ENCODE peak calls at places on chromosomes 12 and 14, in seven cellular contexts. One of them, this sample, is unnamed.

GRCh38 chr12:3047961-3048360 is 29.2 kb upstream of the TSPAN9 start:
- DNase-seq in fibroblast of lung: no peak
- DNase-seq in lung: no peak
- DNase-seq in PC-9: no peak
- DNase-seq in body of pancreas: no peak
- DNase-seq in pancreas: no peak
- DNase-seq in iPS DF 6.9: no peak
- DNase-seq in this sample: no peak

GRCh38 chr12:75944097-75944904 is 87.3 kb downstream of the PHLDA1 start:
- DNase-seq in fibroblast of lung: peak; percentile 97
- DNase-seq in lung: no peak
- DNase-seq in PC-9: peak; percentile 97
- DNase-seq in body of pancreas: no peak
- DNase-seq in pancreas: no peak
- DNase-seq in iPS DF 6.9: peak; percentile 63
- DNase-seq in this sample: peak; percentile 89

GRCh38 chr12:56362130-56363059 is at the start of gene APOF:
- DNase-seq in fibroblast of lung: no peak
- DNase-seq in lung: no peak
- DNase-seq in PC-9: no peak
- DNase-seq in body of pancreas: no peak
- DNase-seq in pancreas: no peak
- DNase-seq in iPS DF 6.9: no peak
- DNase-seq in this sample: no peak

GRCh38 chr14:67668559-67668958 is 5.9 kb downstream of the VTI1B start:
- DNase-seq in fibroblast of lung: no peak
- DNase-seq in lung: no peak
- DNase-seq in PC-9: no peak
- DNase-seq in body of pancreas: no peak
- DNase-seq in pancreas: no peak
- DNase-seq in iPS DF 6.9: no peak
- DNase-seq in this sample: no peak

GRCh38 chr12:121858662-121859572 is at the start of gene HPD:
- DNase-seq in fibroblast of lung: peak; percentile 87
- DNase-seq in lung: peak; percentile 47
- DNase-seq in PC-9: peak; percentile 40
- DNase-seq in body of pancreas: peak; percentile 80
- DNase-seq in pancreas: no peak
- DNase-seq in iPS DF 6.9: peak; percentile 31
- DNase-seq in this sample: peak; percentile 58

GRCh38 chr14:81147140-81147897 is 73.4 kb downstream of the GTF2A1 start:
- DNase-seq in fibroblast of lung: no peak
- DNase-seq in lung: no peak
- DNase-seq in PC-9: no peak
- DNase-seq in body of pancreas: no peak
- DNase-seq in pancreas: no peak
- DNase-seq in iPS DF 6.9: no peak
- DNase-seq in this sample: no peak

GRCh38 chr14:61517861-61518802 is 177.2 kb upstream of the HIF1A start:
- DNase-seq in fibroblast of lung: no peak
- DNase-seq in lung: no peak
- DNase-seq in PC-9: peak; percentile 28
- DNase-seq in body of pancreas: peak; percentile 75
- DNase-seq in pancreas: no peak
- DNase-seq in iPS DF 6.9: no peak
- DNase-seq in this sample: no peak

GRCh38 chr12:29320295-29321090 is 60.5 kb downstream of the ERGIC2 start:
- DNase-seq in fibroblast of lung: peak; percentile 98
- DNase-seq in lung: no peak
- DNase-seq in PC-9: peak; percentile 56
- DNase-seq in body of pancreas: no peak
- DNase-seq in pancreas: no peak
- DNase-seq in iPS DF 6.9: no peak
- DNase-seq in this sample: peak; percentile 16

GRCh38 chr12:1919284-1919683 is 832 bp upstream of the CACNA2D4 start:
- DNase-seq in fibroblast of lung: no peak
- DNase-seq in lung: no peak
- DNase-seq in PC-9: no peak
- DNase-seq in body of pancreas: no peak
- DNase-seq in pancreas: no peak
- DNase-seq in iPS DF 6.9: no peak
- DNase-seq in this sample: no peak

GRCh38 chr12:68403296-68403695 is 71.1 kb upstream of the MDM1 start:
- DNase-seq in fibroblast of lung: peak; percentile 31
- DNase-seq in lung: no peak
- DNase-seq in PC-9: no peak
- DNase-seq in body of pancreas: no peak
- DNase-seq in pancreas: no peak
- DNase-seq in iPS DF 6.9: no peak
- DNase-seq in this sample: no peak

GRCh38 chr12:28190321-28191017 is at the start of gene CCDC91:
- DNase-seq in fibroblast of lung: peak; percentile 79
- DNase-seq in lung: peak; percentile 90
- DNase-seq in PC-9: peak; percentile 67
- DNase-seq in body of pancreas: peak; percentile 91
- DNase-seq in pancreas: peak; percentile 92
- DNase-seq in iPS DF 6.9: no peak
- DNase-seq in this sample: peak; percentile 81

GRCh38 chr14:89399594-89400068 is 17.4 kb downstream of the FOXN3 start:
- DNase-seq in fibroblast of lung: peak; percentile 89
- DNase-seq in lung: no peak
- DNase-seq in PC-9: no peak
- DNase-seq in body of pancreas: peak; percentile 44
- DNase-seq in pancreas: no peak
- DNase-seq in iPS DF 6.9: no peak
- DNase-seq in this sample: no peak

GRCh38 chr14:68544150-68544892 is 248.5 kb downstream of the ZFP36L1 start:
- DNase-seq in fibroblast of lung: peak; percentile 100
- DNase-seq in lung: peak; percentile 54
- DNase-seq in PC-9: no peak
- DNase-seq in body of pancreas: peak; percentile 87
- DNase-seq in pancreas: no peak
- DNase-seq in iPS DF 6.9: no peak
- DNase-seq in this sample: no peak

GRCh38 chr14:46571970-46572369 is 79.6 kb downstream of the RPL10L start:
- DNase-seq in fibroblast of lung: peak; percentile 92
- DNase-seq in lung: no peak
- DNase-seq in PC-9: peak; percentile 52
- DNase-seq in body of pancreas: no peak
- DNase-seq in pancreas: no peak
- DNase-seq in iPS DF 6.9: no peak
- DNase-seq in this sample: peak; percentile 24

GRCh38 chr14:72904840-72905561 is 11.1 kb upstream of the DPF3 start:
- DNase-seq in fibroblast of lung: peak; percentile 56
- DNase-seq in lung: peak; percentile 68
- DNase-seq in PC-9: peak; percentile 58
- DNase-seq in body of pancreas: peak; percentile 74
- DNase-seq in pancreas: peak; percentile 61
- DNase-seq in iPS DF 6.9: no peak
- DNase-seq in this sample: peak; percentile 51

GRCh38 chr14:30005114-30005698 is 77.6 kb upstream of the PRKD1 start:
- DNase-seq in fibroblast of lung: peak; percentile 69
- DNase-seq in lung: no peak
- DNase-seq in PC-9: no peak
- DNase-seq in body of pancreas: peak; percentile 46
- DNase-seq in pancreas: no peak
- DNase-seq in iPS DF 6.9: peak; percentile 2
- DNase-seq in this sample: peak; percentile 27

GRCh38 chr14:65961004-65961403 is 525.2 kb upstream of the CCDC196 start:
- DNase-seq in fibroblast of lung: peak; percentile 7
- DNase-seq in lung: peak; percentile 41
- DNase-seq in PC-9: no peak
- DNase-seq in body of pancreas: peak; percentile 33
- DNase-seq in pancreas: peak; percentile 81
- DNase-seq in iPS DF 6.9: peak; percentile 67
- DNase-seq in this sample: no peak

GRCh38 chr14:31950760-31951637 is 126.1 kb upstream of the ARHGAP5 start:
- DNase-seq in fibroblast of lung: peak; percentile 81
- DNase-seq in lung: no peak
- DNase-seq in PC-9: peak; percentile 51
- DNase-seq in body of pancreas: peak; percentile 21
- DNase-seq in pancreas: no peak
- DNase-seq in iPS DF 6.9: no peak
- DNase-seq in this sample: peak; percentile 76

GRCh38 chr12:53096761-53097160 is 706 bp upstream of the IGFBP6 start:
- DNase-seq in fibroblast of lung: no peak
- DNase-seq in lung: no peak
- DNase-seq in PC-9: no peak
- DNase-seq in body of pancreas: no peak
- DNase-seq in pancreas: no peak
- DNase-seq in iPS DF 6.9: no peak
- DNase-seq in this sample: no peak

GRCh38 chr12:28027328-28027727 is 54.8 kb upstream of the PTHLH start:
- DNase-seq in fibroblast of lung: peak; percentile 11
- DNase-seq in lung: no peak
- DNase-seq in PC-9: no peak
- DNase-seq in body of pancreas: no peak
- DNase-seq in pancreas: no peak
- DNase-seq in iPS DF 6.9: no peak
- DNase-seq in this sample: no peak

GRCh38 chr12:30180602-30181001 is 396.9 kb upstream of the TMTC1 start:
- DNase-seq in fibroblast of lung: peak; percentile 54
- DNase-seq in lung: no peak
- DNase-seq in PC-9: no peak
- DNase-seq in body of pancreas: no peak
- DNase-seq in pancreas: no peak
- DNase-seq in iPS DF 6.9: no peak
- DNase-seq in this sample: no peak

GRCh38 chr14:39232554-39233415 is 930 bp upstream of the MIA2 start:
- DNase-seq in fibroblast of lung: peak; percentile 69
- DNase-seq in lung: no peak
- DNase-seq in PC-9: no peak
- DNase-seq in body of pancreas: peak; percentile 22
- DNase-seq in pancreas: no peak
- DNase-seq in iPS DF 6.9: no peak
- DNase-seq in this sample: no peak

GRCh38 chr12:31322651-31323248 is 3.2 kb downstream of the SINHCAF start:
- DNase-seq in fibroblast of lung: peak; percentile 78
- DNase-seq in lung: no peak
- DNase-seq in PC-9: peak; percentile 71
- DNase-seq in body of pancreas: no peak
- DNase-seq in pancreas: no peak
- DNase-seq in iPS DF 6.9: no peak
- DNase-seq in this sample: peak; percentile 44

GRCh38 chr14:104107611-104108569 is 22.4 kb downstream of the ASPG start:
- DNase-seq in fibroblast of lung: no peak
- DNase-seq in lung: no peak
- DNase-seq in PC-9: no peak
- DNase-seq in body of pancreas: no peak
- DNase-seq in pancreas: peak; percentile 56
- DNase-seq in iPS DF 6.9: no peak
- DNase-seq in this sample: no peak

GRCh38 chr12:31578632-31579031 is 12.3 kb downstream of the DENND5B start:
- DNase-seq in fibroblast of lung: peak; percentile 75
- DNase-seq in lung: no peak
- DNase-seq in PC-9: no peak
- DNase-seq in body of pancreas: no peak
- DNase-seq in pancreas: no peak
- DNase-seq in iPS DF 6.9: no peak
- DNase-seq in this sample: no peak

GRCh38 chr12:53074999-53075370 is 4.2 kb downstream of the SPRYD3 start:
- DNase-seq in fibroblast of lung: no peak
- DNase-seq in lung: no peak
- DNase-seq in PC-9: no peak
- DNase-seq in body of pancreas: no peak
- DNase-seq in pancreas: no peak
- DNase-seq in iPS DF 6.9: no peak
- DNase-seq in this sample: no peak

GRCh38 chr14:69945905-69946304 is 66.7 kb downstream of the SMOC1 start:
- DNase-seq in fibroblast of lung: no peak
- DNase-seq in lung: no peak
- DNase-seq in PC-9: no peak
- DNase-seq in body of pancreas: no peak
- DNase-seq in pancreas: no peak
- DNase-seq in iPS DF 6.9: no peak
- DNase-seq in this sample: no peak

DNA sequence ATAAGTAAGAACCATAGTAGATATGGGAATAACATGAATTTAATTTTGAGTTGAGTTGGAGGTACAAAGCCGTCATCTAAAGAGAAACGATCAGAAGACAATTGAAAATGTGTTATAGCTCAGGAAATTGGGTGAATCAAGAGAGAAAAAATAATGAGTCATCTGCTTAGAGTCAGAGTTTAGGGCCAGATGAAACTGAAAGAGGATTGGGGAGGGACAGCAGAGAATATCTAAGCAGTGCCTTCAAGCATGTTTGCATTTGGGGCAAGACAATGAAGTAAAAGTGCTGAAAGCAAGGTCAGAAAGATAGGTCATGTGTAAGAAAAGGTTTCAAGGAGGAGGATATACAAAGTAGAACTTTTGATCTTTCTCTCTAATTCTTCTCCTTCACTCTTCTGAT is 49.4 kb downstream of the SLC15A5 start:
- DNase-seq in fibroblast of lung: no peak
- DNase-seq in lung: no peak
- DNase-seq in PC-9: no peak
- DNase-seq in body of pancreas: no peak
- DNase-seq in pancreas: no peak
- DNase-seq in iPS DF 6.9: no peak
- DNase-seq in this sample: no peak
- H3K27ac ChIP-seq in fibroblast of lung: no peak overlapping the region
- H3K27ac ChIP-seq in lung: no peak overlapping the region
- H3K27ac ChIP-seq in PC-9: no peak overlapping the region
- H3K27ac ChIP-seq in body of pancreas: no peak overlapping the region
- H3K27ac ChIP-seq in pancreas: no peak overlapping the region
- H3K27ac ChIP-seq in iPS DF 6.9: no peak overlapping the region
- H3K27ac ChIP-seq in this sample: no peak overlapping the region

GRCh38 chr12:92096346-92097136 is 49.1 kb downstream of the BTG1 start:
- DNase-seq in fibroblast of lung: peak; percentile 57
- DNase-seq in lung: no peak
- DNase-seq in PC-9: no peak
- DNase-seq in body of pancreas: no peak
- DNase-seq in pancreas: no peak
- DNase-seq in iPS DF 6.9: no peak
- DNase-seq in this sample: no peak
- H3K27ac ChIP-seq in fibroblast of lung: no peak overlapping the region
- H3K27ac ChIP-seq in lung: no peak overlapping the region
- H3K27ac ChIP-seq in PC-9: no peak overlapping the region
- H3K27ac ChIP-seq in body of pancreas: peak overlapping the region; percentile 45
- H3K27ac ChIP-seq in pancreas: peak overlapping the region; percentile 55
- H3K27ac ChIP-seq in iPS DF 6.9: no peak overlapping the region
- H3K27ac ChIP-seq in this sample: no peak overlapping the region

GRCh38 chr12:51361419-51362016 is 15.0 kb upstream of the CELA1 start:
- DNase-seq in fibroblast of lung: no peak
- DNase-seq in lung: no peak
- DNase-seq in PC-9: no peak
- DNase-seq in body of pancreas: no peak
- DNase-seq in pancreas: no peak
- DNase-seq in iPS DF 6.9: no peak
- DNase-seq in this sample: no peak
- H3K27ac ChIP-seq in fibroblast of lung: no peak overlapping the region
- H3K27ac ChIP-seq in lung: no peak overlapping the region
- H3K27ac ChIP-seq in PC-9: no peak overlapping the region
- H3K27ac ChIP-seq in body of pancreas: peak overlapping the region; percentile 22
- H3K27ac ChIP-seq in pancreas: no peak overlapping the region
- H3K27ac ChIP-seq in iPS DF 6.9: no peak overlapping the region
- H3K27ac ChIP-seq in this sample: no peak overlapping the region

DNA sequence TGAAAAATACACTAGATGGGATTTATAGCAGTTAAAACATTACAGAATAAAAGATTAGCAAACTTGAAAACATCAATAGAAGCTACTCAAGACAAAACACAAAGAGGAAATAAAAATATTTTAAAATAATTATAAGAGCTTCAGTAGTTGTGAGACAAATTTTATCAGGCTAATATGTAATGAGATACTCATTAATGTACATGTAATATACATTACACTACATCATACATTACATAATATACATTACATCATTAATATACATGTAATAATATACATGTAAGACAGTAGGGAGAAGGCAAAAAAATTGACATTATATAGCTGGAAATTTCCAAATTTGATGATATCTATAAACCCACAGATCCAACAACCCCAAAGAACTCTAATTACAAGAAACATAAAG is 249.4 kb upstream of the HMGA2 start:
- DNase-seq in fibroblast of lung: no peak
- DNase-seq in lung: no peak
- DNase-seq in PC-9: no peak
- DNase-seq in body of pancreas: no peak
- DNase-seq in pancreas: no peak
- DNase-seq in iPS DF 6.9: no peak
- DNase-seq in this sample: no peak
- H3K27ac ChIP-seq in fibroblast of lung: no peak overlapping the region
- H3K27ac ChIP-seq in lung: no peak overlapping the region
- H3K27ac ChIP-seq in PC-9: no peak overlapping the region
- H3K27ac ChIP-seq in body of pancreas: no peak overlapping the region
- H3K27ac ChIP-seq in pancreas: no peak overlapping the region
- H3K27ac ChIP-seq in iPS DF 6.9: no peak overlapping the region
- H3K27ac ChIP-seq in this sample: no peak overlapping the region

This sample was measured in SJSA1.